ENCODE peak calls at places on chromosomes 13 and 19, in ten cellular contexts. U is fibroblast of pulmonary artery, O is AG09309, C is Calu3, K is GM06990, B is fibroblast of lung, N is brain microvascular endothelial cell, T is heart right ventricle, L is pancreas, Y is psoas muscle. Z is an unnamed sample.

GRCh38 chr19:53873451-53874383 is 6.0 kb downstream of the MYADM start:
- DNase-seq in U (no peak), O (no peak), C (peak; percentile 12), K (no peak), B (no peak), N (no peak), T (no peak), L (no peak), Y (peak; percentile 54), Z (no peak)

GRCh38 chr13:110536006-110536693 is 25.4 kb downstream of the RAB20 start:
- DNase-seq in U (no peak), O (no peak), C (no peak), K (no peak), B (no peak), N (no peak), T (no peak), L (peak; percentile 61), Y (no peak), Z (no peak)

GRCh38 chr13:32984857-32985626 is 31.2 kb upstream of the KL start:
- DNase-seq in U (no peak), O (no peak), C (peak; percentile 0), K (no peak), B (no peak), N (no peak), T (no peak), L (no peak), Y (no peak), Z (peak; percentile 13)

GRCh38 chr19:16654151-16654550 is 5.8 kb downstream of the SMIM7 start:
- DNase-seq in U (no peak), O (no peak), C (no peak), K (no peak), B (no peak), N (no peak), T (no peak), L (no peak), Y (no peak), Z (no peak)

GRCh38 chr13:46119883-46120614 is 15.2 kb upstream of the CPB2 start:
- DNase-seq in U (peak; percentile 74), O (no peak), C (peak; percentile 8), K (no peak), B (peak; percentile 31), N (peak; percentile 65), T (no peak), L (no peak), Y (no peak), Z (peak; percentile 0)

GRCh38 chr19:51351266-51351990 is 9.5 kb upstream of the VSIG10L start:
- DNase-seq in U (no peak), O (no peak), C (no peak), K (no peak), B (no peak), N (no peak), T (no peak), L (no peak), Y (no peak), Z (no peak)

GRCh38 chr19:3408996-3409345 is 42.6 kb downstream of the NFIC start:
- DNase-seq in U (no peak), O (no peak), C (no peak), K (no peak), B (no peak), N (no peak), T (no peak), L (no peak), Y (peak; percentile 37), Z (no peak)

GRCh38 chr19:456547-457110 is 4.2 kb downstream of the SHC2 start:
- DNase-seq in U (no peak), O (no peak), C (no peak), K (no peak), B (no peak), N (no peak), T (no peak), L (peak; percentile 53), Y (peak; percentile 18), Z (no peak)

GRCh38 chr19:42422092-42422575 is 5.1 kb downstream of the LIPE start:
- DNase-seq in U (no peak), O (no peak), C (no peak), K (no peak), B (no peak), N (no peak), T (peak; percentile 44), L (no peak), Y (no peak), Z (no peak)

GRCh38 chr19:42424345-42424707 is 2.9 kb downstream of the LIPE start:
- DNase-seq in U (no peak), O (no peak), C (no peak), K (no peak), B (no peak), N (no peak), T (no peak), L (no peak), Y (no peak), Z (no peak)

GRCh38 chr19:42424712-42425131 is 2.5 kb downstream of the LIPE start:
- DNase-seq in U (no peak), O (no peak), C (no peak), K (no peak), B (no peak), N (no peak), T (peak; percentile 30), L (no peak), Y (no peak), Z (no peak)

GRCh38 chr19:42422576-42423461 is 4.4 kb downstream of the LIPE start:
- DNase-seq in U (no peak), O (no peak), C (peak; percentile 54), K (peak; percentile 77), B (no peak), N (no peak), T (no peak), L (peak; percentile 78), Y (peak; percentile 70), Z (no peak)

GRCh38 chr19:42423462-42424344 is 3.5 kb downstream of the LIPE start:
- DNase-seq in U (peak; percentile 93), O (peak; percentile 59), C (peak; percentile 91), K (peak; percentile 92), B (peak; percentile 95), N (peak; percentile 91), T (peak; percentile 88), L (peak; percentile 89), Y (peak; percentile 86), Z (peak; percentile 84)
- TF ChIP-seq CTCF in U (no peak), O (no peak), C (no peak), K (no peak), B (no peak), N (no peak), T (peak; percentile 7), L (no peak), Y (no peak), Z (no peak)

DNA sequence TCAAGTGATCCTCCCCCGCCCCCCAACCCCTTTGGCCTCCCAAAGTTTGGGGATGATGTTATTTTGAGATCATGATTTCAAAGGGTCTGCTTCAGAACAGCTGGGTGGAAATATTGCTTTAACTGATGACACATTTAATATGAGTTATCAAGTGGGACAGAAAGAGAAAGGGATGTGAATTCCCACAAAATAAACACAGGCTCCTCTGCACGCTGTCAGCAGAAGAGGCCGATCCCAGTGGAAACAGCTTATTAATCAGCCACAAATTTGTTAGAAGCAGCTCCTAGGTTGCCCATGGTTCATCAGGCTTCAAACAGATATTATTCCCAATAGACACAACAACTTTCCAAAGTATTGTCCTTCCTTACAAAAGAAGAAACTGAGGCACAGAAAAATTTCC is 4.7 kb downstream of the DCLK1 start:
- DNase-seq in U (no peak), O (no peak), C (no peak), K (no peak), B (peak; percentile 51), N (no peak), T (no peak), L (no peak), Y (no peak), Z (no peak)
- TF ChIP-seq CTCF in U (no peak), O (no peak), C (no peak), K (no peak), B (no peak), N (no peak), T (no peak), L (no peak), Y (no peak), Z (no peak)

GRCh38 chr13:51221108-51221507 is 1.1 kb upstream of the FAM124A start:
- DNase-seq in U (no peak), O (no peak), C (no peak), K (no peak), B (no peak), N (no peak), T (no peak), L (no peak), Y (no peak), Z (no peak)

GRCh38 chr13:51222510-51223283 is 499 bp downstream of the FAM124A start:
- DNase-seq in U (no peak), O (no peak), C (peak; percentile 1), K (peak; percentile 4), B (no peak), N (no peak), T (no peak), L (peak; percentile 59), Y (no peak), Z (no peak)

GRCh38 chr13:51223284-51224270 is 1.4 kb downstream of the FAM124A start:
- DNase-seq in U (no peak), O (no peak), C (no peak), K (no peak), B (no peak), N (no peak), T (no peak), L (no peak), Y (no peak), Z (no peak)

GRCh38 chr13:51220706-51221105 is 1.5 kb upstream of the FAM124A start:
- DNase-seq in U (no peak), O (no peak), C (no peak), K (no peak), B (no peak), N (no peak), T (no peak), L (no peak), Y (no peak), Z (no peak)

DNA sequence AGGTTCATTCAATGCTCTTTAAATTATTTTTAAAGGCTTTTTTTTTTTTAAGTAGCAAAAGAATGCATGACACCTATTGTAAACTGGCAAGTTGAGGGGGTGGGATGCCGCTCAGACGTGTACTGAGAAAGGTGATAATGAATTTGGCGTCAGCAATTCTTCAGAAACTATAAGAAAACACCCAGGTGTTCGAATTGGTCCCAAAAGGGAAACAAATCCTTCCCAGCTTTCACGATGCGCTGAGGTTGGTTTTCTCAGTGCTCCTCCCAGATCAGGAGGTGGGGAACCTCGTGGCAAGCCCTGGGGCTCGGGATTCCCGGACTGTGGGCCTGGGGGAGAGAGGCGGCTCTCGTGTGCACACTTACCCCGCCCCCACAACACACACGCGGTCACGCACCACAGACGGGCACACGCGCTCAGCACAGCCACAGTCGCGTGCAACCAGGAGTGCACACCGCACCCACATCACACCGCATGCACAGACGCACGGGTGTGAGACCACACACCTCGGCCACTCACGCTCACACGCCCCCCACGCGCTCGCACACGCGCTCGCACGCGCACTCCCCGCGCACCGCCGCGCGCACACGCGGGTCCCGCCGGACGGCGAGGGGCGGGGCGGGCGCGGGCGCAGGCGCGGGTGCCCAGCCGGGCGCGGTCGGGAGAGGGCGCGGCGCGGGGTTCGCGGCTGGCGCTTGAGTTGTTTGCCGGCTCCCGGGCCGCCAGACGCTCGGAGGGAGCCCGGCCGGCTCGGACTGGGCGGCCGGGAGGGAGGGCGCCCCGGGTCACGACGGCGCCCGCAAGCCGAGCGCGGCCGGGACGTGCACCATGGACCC is at the start of gene FAM124A:
- DNase-seq in U (no peak), O (no peak), C (peak; percentile 63), K (peak; percentile 45), B (peak; percentile 20), N (no peak), T (peak; percentile 66), L (peak; percentile 67), Y (peak; percentile 59), Z (no peak)
- TF ChIP-seq CTCF in U (no peak), O (no peak), C (no peak), K (no peak), B (no peak), N (peak; percentile 11), T (peak; percentile 55), L (no peak), Y (peak; percentile 55), Z (peak; percentile 30)

GRCh38 chr19:7386308-7386707 is 37.6 kb downstream of the ARHGEF18 start:
- DNase-seq in U (no peak), O (no peak), C (no peak), K (no peak), B (no peak), N (no peak), T (no peak), L (peak; percentile 24), Y (no peak), Z (no peak)
- TF ChIP-seq CTCF in U (no peak), O (no peak), C (no peak), K (peak; percentile 33), B (no peak), N (no peak), T (no peak), L (no peak), Y (no peak), Z (peak; percentile 14)